ENCODE peak calls at places on chromosomes 5 and 9, in nine cellular contexts. One of them, this sample, is unnamed.

GRCh38 chr5:133321833-133322420 is 270.1 kb downstream of the HSPA4 start:
- DNase-seq in memory B cell: no peak
- DNase-seq in NCI-H1417: no peak
- DNase-seq in NCI-H1092 treated with DMSO at 0.1 percent for 48 hours: no peak
- DNase-seq in M059J: no peak
- DNase-seq in germinal center: no peak
- DNase-seq in nephron progenitor cell: no peak
- DNase-seq in effector memory CD8-positive, alpha-beta T cell: no peak
- DNase-seq in activated CD4-positive, alpha-beta T cell treated with anti-CD3 and anti-CD28 coated beads for 36 hours: peak
- DNase-seq in this sample: no peak

GRCh38 chr9:134728021-134728795 is 86.6 kb downstream of the COL5A1 start:
- DNase-seq in germinal center: no peak
- DNase-seq in M059J: no peak
- DNase-seq in activated CD4-positive, alpha-beta T cell treated with anti-CD3 and anti-CD28 coated beads for 36 hours: no peak
- DNase-seq in memory B cell: no peak
- DNase-seq in NCI-H1092 treated with DMSO at 0.1 percent for 48 hours: no peak
- DNase-seq in NCI-H1417: no peak
- DNase-seq in effector memory CD8-positive, alpha-beta T cell: no peak
- DNase-seq in nephron progenitor cell: no peak
- DNase-seq in this sample: no peak

GRCh38 chr9:27771803-27772545 is 198.7 kb upstream of the C9orf72 start:
- DNase-seq in effector memory CD8-positive, alpha-beta T cell: no peak
- DNase-seq in NCI-H1417: peak
- DNase-seq in memory B cell: no peak
- DNase-seq in M059J: no peak
- DNase-seq in NCI-H1092 treated with DMSO at 0.1 percent for 48 hours: peak
- DNase-seq in nephron progenitor cell: no peak
- DNase-seq in activated CD4-positive, alpha-beta T cell treated with anti-CD3 and anti-CD28 coated beads for 36 hours: no peak
- DNase-seq in germinal center: no peak
- DNase-seq in this sample: no peak

GRCh38 chr9:128802482-128802881 is 15.4 kb downstream of the TBC1D13 start:
- DNase-seq in effector memory CD8-positive, alpha-beta T cell: no peak
- DNase-seq in memory B cell: no peak
- DNase-seq in M059J: no peak
- DNase-seq in NCI-H1417: no peak
- DNase-seq in NCI-H1092 treated with DMSO at 0.1 percent for 48 hours: no peak
- DNase-seq in nephron progenitor cell: no peak
- DNase-seq in germinal center: no peak
- DNase-seq in activated CD4-positive, alpha-beta T cell treated with anti-CD3 and anti-CD28 coated beads for 36 hours: no peak
- DNase-seq in this sample: no peak

GRCh38 chr9:114122152-114122615 is 23.1 kb upstream of the KIF12 start:
- DNase-seq in effector memory CD8-positive, alpha-beta T cell: no peak
- DNase-seq in M059J: peak
- DNase-seq in nephron progenitor cell: no peak
- DNase-seq in memory B cell: no peak
- DNase-seq in activated CD4-positive, alpha-beta T cell treated with anti-CD3 and anti-CD28 coated beads for 36 hours: no peak
- DNase-seq in NCI-H1092 treated with DMSO at 0.1 percent for 48 hours: no peak
- DNase-seq in germinal center: no peak
- DNase-seq in NCI-H1417: no peak
- DNase-seq in this sample: no peak

GRCh38 chr5:97276721-97277120 is 93.7 kb upstream of the RIOK2 start:
- DNase-seq in NCI-H1417: no peak
- DNase-seq in activated CD4-positive, alpha-beta T cell treated with anti-CD3 and anti-CD28 coated beads for 36 hours: no peak
- DNase-seq in M059J: no peak
- DNase-seq in memory B cell: no peak
- DNase-seq in nephron progenitor cell: no peak
- DNase-seq in germinal center: no peak
- DNase-seq in effector memory CD8-positive, alpha-beta T cell: no peak
- DNase-seq in NCI-H1092 treated with DMSO at 0.1 percent for 48 hours: no peak
- DNase-seq in this sample: no peak

GRCh38 chr5:4837489-4838058 is 302.6 kb upstream of the ADAMTS16 start:
- DNase-seq in nephron progenitor cell: no peak
- DNase-seq in activated CD4-positive, alpha-beta T cell treated with anti-CD3 and anti-CD28 coated beads for 36 hours: no peak
- DNase-seq in germinal center: no peak
- DNase-seq in effector memory CD8-positive, alpha-beta T cell: no peak
- DNase-seq in M059J: no peak
- DNase-seq in memory B cell: no peak
- DNase-seq in NCI-H1092 treated with DMSO at 0.1 percent for 48 hours: no peak
- DNase-seq in NCI-H1417: no peak
- DNase-seq in this sample: no peak

GRCh38 chr9:136650648-136651047 is 12.1 kb upstream of the EGFL7 start:
- DNase-seq in nephron progenitor cell: no peak
- DNase-seq in NCI-H1417: no peak
- DNase-seq in germinal center: no peak
- DNase-seq in NCI-H1092 treated with DMSO at 0.1 percent for 48 hours: no peak
- DNase-seq in effector memory CD8-positive, alpha-beta T cell: no peak
- DNase-seq in memory B cell: no peak
- DNase-seq in activated CD4-positive, alpha-beta T cell treated with anti-CD3 and anti-CD28 coated beads for 36 hours: no peak
- DNase-seq in M059J: no peak
- DNase-seq in this sample: no peak

GRCh38 chr9:135574331-135574730 is 12.8 kb downstream of the PAEP start:
- DNase-seq in memory B cell: no peak
- DNase-seq in germinal center: no peak
- DNase-seq in activated CD4-positive, alpha-beta T cell treated with anti-CD3 and anti-CD28 coated beads for 36 hours: no peak
- DNase-seq in M059J: peak
- DNase-seq in NCI-H1092 treated with DMSO at 0.1 percent for 48 hours: no peak
- DNase-seq in nephron progenitor cell: no peak
- DNase-seq in effector memory CD8-positive, alpha-beta T cell: no peak
- DNase-seq in NCI-H1417: no peak
- DNase-seq in this sample: no peak

GRCh38 chr9:131776473-131776872 is 36.6 kb upstream of the RAPGEF1 start:
- DNase-seq in memory B cell: no peak
- DNase-seq in NCI-H1092 treated with DMSO at 0.1 percent for 48 hours: no peak
- DNase-seq in effector memory CD8-positive, alpha-beta T cell: no peak
- DNase-seq in nephron progenitor cell: peak
- DNase-seq in germinal center: no peak
- DNase-seq in NCI-H1417: no peak
- DNase-seq in activated CD4-positive, alpha-beta T cell treated with anti-CD3 and anti-CD28 coated beads for 36 hours: peak
- DNase-seq in M059J: peak
- DNase-seq in this sample: no peak

GRCh38 chr5:109329296-109330252 is 80.2 kb downstream of the PJA2 start:
- DNase-seq in activated CD4-positive, alpha-beta T cell treated with anti-CD3 and anti-CD28 coated beads for 36 hours: no peak
- DNase-seq in germinal center: no peak
- DNase-seq in NCI-H1417: no peak
- DNase-seq in effector memory CD8-positive, alpha-beta T cell: no peak
- DNase-seq in NCI-H1092 treated with DMSO at 0.1 percent for 48 hours: no peak
- DNase-seq in M059J: peak
- DNase-seq in memory B cell: no peak
- DNase-seq in nephron progenitor cell: no peak
- DNase-seq in this sample: no peak

GRCh38 chr5:168039485-168040005 is 251.9 kb upstream of the WWC1 start:
- DNase-seq in germinal center: no peak
- DNase-seq in effector memory CD8-positive, alpha-beta T cell: no peak
- DNase-seq in NCI-H1417: peak
- DNase-seq in activated CD4-positive, alpha-beta T cell treated with anti-CD3 and anti-CD28 coated beads for 36 hours: no peak
- DNase-seq in M059J: no peak
- DNase-seq in nephron progenitor cell: no peak
- DNase-seq in NCI-H1092 treated with DMSO at 0.1 percent for 48 hours: peak
- DNase-seq in memory B cell: no peak
- DNase-seq in this sample: no peak

GRCh38 chr9:114371986-114372917 is 15.5 kb downstream of the AKNA start:
- DNase-seq in NCI-H1417: no peak
- DNase-seq in NCI-H1092 treated with DMSO at 0.1 percent for 48 hours: no peak
- DNase-seq in nephron progenitor cell: no peak
- DNase-seq in memory B cell: no peak
- DNase-seq in activated CD4-positive, alpha-beta T cell treated with anti-CD3 and anti-CD28 coated beads for 36 hours: peak
- DNase-seq in M059J: peak
- DNase-seq in effector memory CD8-positive, alpha-beta T cell: peak
- DNase-seq in germinal center: no peak
- DNase-seq in this sample: no peak

GRCh38 chr5:169557838-169558237 is 25.7 kb upstream of the SPDL1 start:
- DNase-seq in germinal center: no peak
- DNase-seq in NCI-H1417: no peak
- DNase-seq in NCI-H1092 treated with DMSO at 0.1 percent for 48 hours: no peak
- DNase-seq in activated CD4-positive, alpha-beta T cell treated with anti-CD3 and anti-CD28 coated beads for 36 hours: no peak
- DNase-seq in effector memory CD8-positive, alpha-beta T cell: no peak
- DNase-seq in nephron progenitor cell: no peak
- DNase-seq in memory B cell: no peak
- DNase-seq in M059J: no peak
- DNase-seq in this sample: no peak

GRCh38 chr5:158456756-158457155 is 597.8 kb upstream of the CLINT1 start:
- DNase-seq in germinal center: no peak
- DNase-seq in M059J: peak
- DNase-seq in activated CD4-positive, alpha-beta T cell treated with anti-CD3 and anti-CD28 coated beads for 36 hours: peak
- DNase-seq in NCI-H1092 treated with DMSO at 0.1 percent for 48 hours: no peak
- DNase-seq in memory B cell: no peak
- DNase-seq in NCI-H1417: no peak
- DNase-seq in effector memory CD8-positive, alpha-beta T cell: no peak
- DNase-seq in nephron progenitor cell: no peak
- DNase-seq in this sample: no peak

GRCh38 chr5:151284392-151284967 is 19.1 kb downstream of the SLC36A3 start:
- DNase-seq in nephron progenitor cell: no peak
- DNase-seq in M059J: no peak
- DNase-seq in activated CD4-positive, alpha-beta T cell treated with anti-CD3 and anti-CD28 coated beads for 36 hours: peak
- DNase-seq in memory B cell: no peak
- DNase-seq in germinal center: no peak
- DNase-seq in effector memory CD8-positive, alpha-beta T cell: no peak
- DNase-seq in NCI-H1417: no peak
- DNase-seq in NCI-H1092 treated with DMSO at 0.1 percent for 48 hours: no peak
- DNase-seq in this sample: no peak

GRCh38 chr5:150113047-150113744 is 26.8 kb upstream of the CSF1R start:
- DNase-seq in NCI-H1417: no peak
- DNase-seq in effector memory CD8-positive, alpha-beta T cell: no peak
- DNase-seq in M059J: peak
- DNase-seq in germinal center: no peak
- DNase-seq in activated CD4-positive, alpha-beta T cell treated with anti-CD3 and anti-CD28 coated beads for 36 hours: no peak
- DNase-seq in memory B cell: no peak
- DNase-seq in nephron progenitor cell: no peak
- DNase-seq in NCI-H1092 treated with DMSO at 0.1 percent for 48 hours: no peak
- DNase-seq in this sample: no peak

GRCh38 chr9:7328453-7328852 is 471.1 kb downstream of the DMAC1 start:
- DNase-seq in NCI-H1092 treated with DMSO at 0.1 percent for 48 hours: no peak
- DNase-seq in M059J: no peak
- DNase-seq in nephron progenitor cell: no peak
- DNase-seq in germinal center: no peak
- DNase-seq in effector memory CD8-positive, alpha-beta T cell: no peak
- DNase-seq in NCI-H1417: no peak
- DNase-seq in activated CD4-positive, alpha-beta T cell treated with anti-CD3 and anti-CD28 coated beads for 36 hours: no peak
- DNase-seq in memory B cell: no peak
- DNase-seq in this sample: no peak

GRCh38 chr5:139982157-139982974 is 60.7 kb downstream of the NRG2 start:
- DNase-seq in effector memory CD8-positive, alpha-beta T cell: no peak
- DNase-seq in M059J: peak
- DNase-seq in germinal center: no peak
- DNase-seq in NCI-H1417: no peak
- DNase-seq in activated CD4-positive, alpha-beta T cell treated with anti-CD3 and anti-CD28 coated beads for 36 hours: no peak
- DNase-seq in memory B cell: no peak
- DNase-seq in nephron progenitor cell: no peak
- DNase-seq in NCI-H1092 treated with DMSO at 0.1 percent for 48 hours: no peak
- DNase-seq in this sample: no peak

GRCh38 chr9:112629890-112630485 is 87.9 kb downstream of the INIP start:
- DNase-seq in memory B cell: no peak
- DNase-seq in germinal center: no peak
- DNase-seq in nephron progenitor cell: no peak
- DNase-seq in effector memory CD8-positive, alpha-beta T cell: no peak
- DNase-seq in M059J: peak
- DNase-seq in activated CD4-positive, alpha-beta T cell treated with anti-CD3 and anti-CD28 coated beads for 36 hours: no peak
- DNase-seq in NCI-H1417: no peak
- DNase-seq in NCI-H1092 treated with DMSO at 0.1 percent for 48 hours: no peak
- DNase-seq in this sample: no peak

GRCh38 chr5:150765789-150766149 is 7.0 kb upstream of the DCTN4 start:
- DNase-seq in germinal center: no peak
- DNase-seq in activated CD4-positive, alpha-beta T cell treated with anti-CD3 and anti-CD28 coated beads for 36 hours: no peak
- DNase-seq in NCI-H1417: no peak
- DNase-seq in effector memory CD8-positive, alpha-beta T cell: no peak
- DNase-seq in NCI-H1092 treated with DMSO at 0.1 percent for 48 hours: no peak
- DNase-seq in memory B cell: no peak
- DNase-seq in M059J: no peak
- DNase-seq in nephron progenitor cell: no peak
- DNase-seq in this sample: no peak

GRCh38 chr5:151480384-151480783 is 33.0 kb downstream of the SLC36A1 start:
- DNase-seq in memory B cell: no peak
- DNase-seq in M059J: no peak
- DNase-seq in NCI-H1092 treated with DMSO at 0.1 percent for 48 hours: no peak
- DNase-seq in effector memory CD8-positive, alpha-beta T cell: no peak
- DNase-seq in germinal center: no peak
- DNase-seq in activated CD4-positive, alpha-beta T cell treated with anti-CD3 and anti-CD28 coated beads for 36 hours: no peak
- DNase-seq in nephron progenitor cell: no peak
- DNase-seq in NCI-H1417: no peak
- DNase-seq in this sample: no peak

GRCh38 chr9:78291240-78291915 is 5.5 kb upstream of the PSAT1 start:
- DNase-seq in activated CD4-positive, alpha-beta T cell treated with anti-CD3 and anti-CD28 coated beads for 36 hours: no peak
- DNase-seq in memory B cell: no peak
- DNase-seq in nephron progenitor cell: no peak
- DNase-seq in NCI-H1417: peak
- DNase-seq in germinal center: no peak
- DNase-seq in M059J: no peak
- DNase-seq in NCI-H1092 treated with DMSO at 0.1 percent for 48 hours: no peak
- DNase-seq in effector memory CD8-positive, alpha-beta T cell: no peak
- DNase-seq in this sample: no peak

GRCh38 chr5:42896523-42896922 is 84.8 kb upstream of the SELENOP start:
- DNase-seq in NCI-H1417: no peak
- DNase-seq in NCI-H1092 treated with DMSO at 0.1 percent for 48 hours: no peak
- DNase-seq in activated CD4-positive, alpha-beta T cell treated with anti-CD3 and anti-CD28 coated beads for 36 hours: no peak
- DNase-seq in germinal center: no peak
- DNase-seq in M059J: no peak
- DNase-seq in memory B cell: no peak
- DNase-seq in effector memory CD8-positive, alpha-beta T cell: no peak
- DNase-seq in nephron progenitor cell: no peak
- DNase-seq in this sample: no peak

GRCh38 chr5:149940077-149940574 is 4.5 kb downstream of the PDE6A start:
- DNase-seq in nephron progenitor cell: no peak
- DNase-seq in effector memory CD8-positive, alpha-beta T cell: no peak
- DNase-seq in M059J: peak
- DNase-seq in memory B cell: no peak
- DNase-seq in germinal center: no peak
- DNase-seq in NCI-H1417: no peak
- DNase-seq in NCI-H1092 treated with DMSO at 0.1 percent for 48 hours: no peak
- DNase-seq in activated CD4-positive, alpha-beta T cell treated with anti-CD3 and anti-CD28 coated beads for 36 hours: no peak
- DNase-seq in this sample: no peak

GRCh38 chr5:89313044-89313443 is 430.1 kb upstream of the MEF2C start:
- DNase-seq in memory B cell: no peak
- DNase-seq in NCI-H1417: peak
- DNase-seq in activated CD4-positive, alpha-beta T cell treated with anti-CD3 and anti-CD28 coated beads for 36 hours: no peak
- DNase-seq in NCI-H1092 treated with DMSO at 0.1 percent for 48 hours: peak
- DNase-seq in M059J: peak
- DNase-seq in effector memory CD8-positive, alpha-beta T cell: no peak
- DNase-seq in germinal center: no peak
- DNase-seq in nephron progenitor cell: no peak
- DNase-seq in this sample: no peak

GRCh38 chr5:125043781-125044391 is 297.4 kb upstream of the ZNF608 start:
- DNase-seq in germinal center: no peak
- DNase-seq in nephron progenitor cell: no peak
- DNase-seq in NCI-H1417: no peak
- DNase-seq in M059J: peak
- DNase-seq in activated CD4-positive, alpha-beta T cell treated with anti-CD3 and anti-CD28 coated beads for 36 hours: no peak
- DNase-seq in memory B cell: no peak
- DNase-seq in effector memory CD8-positive, alpha-beta T cell: no peak
- DNase-seq in NCI-H1092 treated with DMSO at 0.1 percent for 48 hours: peak
- DNase-seq in this sample: no peak

GRCh38 chr5:132595624-132596023 is 38.8 kb downstream of the RAD50 start:
- DNase-seq in nephron progenitor cell: no peak
- DNase-seq in NCI-H1417: no peak
- DNase-seq in germinal center: no peak
- DNase-seq in NCI-H1092 treated with DMSO at 0.1 percent for 48 hours: no peak
- DNase-seq in effector memory CD8-positive, alpha-beta T cell: no peak
- DNase-seq in memory B cell: no peak
- DNase-seq in activated CD4-positive, alpha-beta T cell treated with anti-CD3 and anti-CD28 coated beads for 36 hours: no peak
- DNase-seq in M059J: no peak
- DNase-seq in this sample: no peak

GRCh38 chr5:32571128-32571527 is 14.2 kb upstream of the SUB1 start:
- DNase-seq in memory B cell: no peak
- DNase-seq in nephron progenitor cell: no peak
- DNase-seq in effector memory CD8-positive, alpha-beta T cell: no peak
- DNase-seq in NCI-H1417: no peak
- DNase-seq in NCI-H1092 treated with DMSO at 0.1 percent for 48 hours: no peak
- DNase-seq in activated CD4-positive, alpha-beta T cell treated with anti-CD3 and anti-CD28 coated beads for 36 hours: no peak
- DNase-seq in M059J: no peak
- DNase-seq in germinal center: no peak
- DNase-seq in this sample: no peak

GRCh38 chr9:38681747-38682227 is 38.1 kb downstream of the FAM240B start:
- DNase-seq in activated CD4-positive, alpha-beta T cell treated with anti-CD3 and anti-CD28 coated beads for 36 hours: no peak
- DNase-seq in memory B cell: no peak
- DNase-seq in effector memory CD8-positive, alpha-beta T cell: no peak
- DNase-seq in germinal center: no peak
- DNase-seq in NCI-H1417: no peak
- DNase-seq in nephron progenitor cell: no peak
- DNase-seq in NCI-H1092 treated with DMSO at 0.1 percent for 48 hours: no peak
- DNase-seq in M059J: peak
- DNase-seq in this sample: no peak

GRCh38 chr9:134283111-134283515 is 43.1 kb upstream of the RXRA start:
- DNase-seq in M059J: peak
- DNase-seq in nephron progenitor cell: no peak
- DNase-seq in germinal center: no peak
- DNase-seq in activated CD4-positive, alpha-beta T cell treated with anti-CD3 and anti-CD28 coated beads for 36 hours: no peak
- DNase-seq in effector memory CD8-positive, alpha-beta T cell: no peak
- DNase-seq in NCI-H1092 treated with DMSO at 0.1 percent for 48 hours: peak
- DNase-seq in NCI-H1417: no peak
- DNase-seq in memory B cell: no peak
- DNase-seq in this sample: no peak